ENCODE peak calls at places on chromosomes 7 and 10, in four cellular contexts. One of them, this sample, is unnamed.

GRCh38 chr7:44847509-44847919 is 373 bp downstream of the H2AZ2 start:
- DNase-seq in T-helper 2 cell: peak; percentile 61
- DNase-seq in HFF-Myc: peak; percentile 49
- DNase-seq in HuH-7: peak; percentile 87
- DNase-seq in this sample: peak; percentile 93

GRCh38 chr7:105429746-105430612 is 41.3 kb upstream of the SRPK2 start:
- DNase-seq in T-helper 2 cell: no peak
- DNase-seq in HFF-Myc: no peak
- DNase-seq in HuH-7: no peak
- DNase-seq in this sample: peak; percentile 59

GRCh38 chr7:94632338-94633024 is 23.5 kb downstream of the SGCE start:
- DNase-seq in T-helper 2 cell: no peak
- DNase-seq in HFF-Myc: no peak
- DNase-seq in HuH-7: no peak
- DNase-seq in this sample: no peak

GRCh38 chr7:156768698-156769472 is 124.1 kb downstream of the LMBR1 start:
- DNase-seq in T-helper 2 cell: no peak
- DNase-seq in HFF-Myc: no peak
- DNase-seq in HuH-7: no peak
- DNase-seq in this sample: no peak

GRCh38 chr7:105788816-105789349 is 87.5 kb downstream of the ATXN7L1 start:
- DNase-seq in T-helper 2 cell: no peak
- DNase-seq in HFF-Myc: no peak
- DNase-seq in HuH-7: no peak
- DNase-seq in this sample: no peak

GRCh38 chr10:36313142-36313541 is 671.0 kb upstream of the FZD8 start:
- DNase-seq in T-helper 2 cell: no peak
- DNase-seq in HFF-Myc: no peak
- DNase-seq in HuH-7: no peak
- DNase-seq in this sample: no peak

GRCh38 chr10:43348511-43349312 is 22.7 kb upstream of the FXYD4 start:
- DNase-seq in T-helper 2 cell: peak; percentile 60
- DNase-seq in HFF-Myc: peak; percentile 45
- DNase-seq in HuH-7: peak; percentile 84
- DNase-seq in this sample: peak; percentile 74

GRCh38 chr7:66894463-66895080 is 26.5 kb upstream of the TMEM248 start:
- DNase-seq in T-helper 2 cell: no peak
- DNase-seq in HFF-Myc: no peak
- DNase-seq in HuH-7: peak; percentile 43
- DNase-seq in this sample: no peak

GRCh38 chr7:30646154-30646553 is 36.1 kb downstream of the CRHR2 start:
- DNase-seq in T-helper 2 cell: no peak
- DNase-seq in HFF-Myc: no peak
- DNase-seq in HuH-7: no peak
- DNase-seq in this sample: no peak

GRCh38 chr10:124542336-124542735 is 80.7 kb downstream of the LHPP start:
- DNase-seq in T-helper 2 cell: no peak
- DNase-seq in HFF-Myc: no peak
- DNase-seq in HuH-7: no peak
- DNase-seq in this sample: no peak

GRCh38 chr10:68247931-68248330 is 16.0 kb upstream of the ATOH7 start:
- DNase-seq in T-helper 2 cell: no peak
- DNase-seq in HFF-Myc: no peak
- DNase-seq in HuH-7: no peak
- DNase-seq in this sample: no peak

GRCh38 chr7:37346761-37347160 is 101.9 kb downstream of the ELMO1 start:
- DNase-seq in T-helper 2 cell: no peak
- DNase-seq in HFF-Myc: no peak
- DNase-seq in HuH-7: no peak
- DNase-seq in this sample: no peak

GRCh38 chr10:87657370-87657769 is 2.3 kb upstream of the PAPSS2 start:
- DNase-seq in T-helper 2 cell: no peak
- DNase-seq in HFF-Myc: no peak
- DNase-seq in HuH-7: no peak
- DNase-seq in this sample: no peak

GRCh38 chr10:29591416-29591968 is 43.3 kb downstream of the SVIL start:
- DNase-seq in T-helper 2 cell: no peak
- DNase-seq in HFF-Myc: no peak
- DNase-seq in HuH-7: no peak
- DNase-seq in this sample: no peak

GRCh38 chr7:142749218-142749993 is at the start of gene PRSS1:
- DNase-seq in T-helper 2 cell: no peak
- DNase-seq in HFF-Myc: no peak
- DNase-seq in HuH-7: no peak
- DNase-seq in this sample: no peak

GRCh38 chr10:68560201-68560915 is at the start of gene TET1:
- DNase-seq in T-helper 2 cell: no peak
- DNase-seq in HFF-Myc: no peak
- DNase-seq in HuH-7: peak; percentile 85
- DNase-seq in this sample: peak; percentile 11

GRCh38 chr10:82692458-82692857 is 817.5 kb downstream of the NRG3 start:
- DNase-seq in T-helper 2 cell: no peak
- DNase-seq in HFF-Myc: no peak
- DNase-seq in HuH-7: no peak
- DNase-seq in this sample: no peak

GRCh38 chr10:17854044-17854652 is 45.0 kb downstream of the MRC1 start:
- DNase-seq in T-helper 2 cell: no peak
- DNase-seq in HFF-Myc: no peak
- DNase-seq in HuH-7: no peak
- DNase-seq in this sample: no peak

GRCh38 chr7:106744507-106745180 is 83.7 kb upstream of the CCDC71L start:
- DNase-seq in T-helper 2 cell: no peak
- DNase-seq in HFF-Myc: no peak
- DNase-seq in HuH-7: no peak
- DNase-seq in this sample: no peak

GRCh38 chr10:73576178-73576889 is 14.8 kb downstream of the USP54 start:
- DNase-seq in T-helper 2 cell: no peak
- DNase-seq in HFF-Myc: no peak
- DNase-seq in HuH-7: peak; percentile 4
- DNase-seq in this sample: no peak

GRCh38 chr7:40945788-40946187 is 757.1 kb downstream of the INHBA start:
- DNase-seq in T-helper 2 cell: no peak
- DNase-seq in HFF-Myc: no peak
- DNase-seq in HuH-7: no peak
- DNase-seq in this sample: no peak

GRCh38 chr10:110408943-110409342 is 88.8 kb upstream of the DUSP5 start:
- DNase-seq in T-helper 2 cell: no peak
- DNase-seq in HFF-Myc: no peak
- DNase-seq in HuH-7: no peak
- DNase-seq in this sample: no peak

GRCh38 chr10:102752934-102753664 is 9.4 kb downstream of the WBP1L start:
- DNase-seq in T-helper 2 cell: no peak
- DNase-seq in HFF-Myc: no peak
- DNase-seq in HuH-7: peak; percentile 37
- DNase-seq in this sample: no peak

GRCh38 chr10:103281753-103282152 is 4.8 kb downstream of the INA start:
- DNase-seq in T-helper 2 cell: no peak
- DNase-seq in HFF-Myc: no peak
- DNase-seq in HuH-7: no peak
- DNase-seq in this sample: no peak

GRCh38 chr10:70773965-70774809 is 11.0 kb downstream of the TBATA start:
- DNase-seq in T-helper 2 cell: no peak
- DNase-seq in HFF-Myc: no peak
- DNase-seq in HuH-7: no peak
- DNase-seq in this sample: no peak

GRCh38 chr7:100978300-100978699 is 8.9 kb downstream of the MUC12 start:
- DNase-seq in T-helper 2 cell: no peak
- DNase-seq in HFF-Myc: no peak
- DNase-seq in HuH-7: no peak
- DNase-seq in this sample: no peak

GRCh38 chr10:12663863-12664262 is 314.5 kb downstream of the CAMK1D start:
- DNase-seq in T-helper 2 cell: no peak
- DNase-seq in HFF-Myc: no peak
- DNase-seq in HuH-7: no peak
- DNase-seq in this sample: no peak

GRCh38 chr10:124204726-124205125 is 111.3 kb upstream of the CHST15 start:
- DNase-seq in T-helper 2 cell: no peak
- DNase-seq in HFF-Myc: no peak
- DNase-seq in HuH-7: no peak
- DNase-seq in this sample: no peak

GRCh38 chr10:13862541-13863233 is 275.9 kb downstream of the PRPF18 start:
- DNase-seq in T-helper 2 cell: no peak
- DNase-seq in HFF-Myc: no peak
- DNase-seq in HuH-7: no peak
- DNase-seq in this sample: no peak